ENCODE peak calls at places on chromosomes 3 and 15, in ten cellular contexts. I is fibroblast of lung; F is kidney tubule cell; Y is stromal cell of bone marrow; U is SK-N-SH; D is ACHN; B is amniotic stem cell; W is AG08396; G is activated CD4-positive, alpha-beta T cell treated with anti-CD3 and anti-CD28 coated beads for 1 hour; V is myocyte. K is an unnamed sample.

GRCh38 chr15:66808181-66808824 is 106.3 kb downstream of the SMAD6 start:
- DNase-seq in I (no peak), F (no peak), Y (no peak), U (no peak), D (no peak), B (no peak), W (no peak), G (no peak), V (no peak), K (no peak)

GRCh38 chr3:64278631-64279030 is 53.4 kb upstream of the PRICKLE2 start:
- DNase-seq in I (peak), F (peak), Y (no peak), U (no peak), D (peak), B (no peak), W (no peak), G (no peak), V (no peak), K (no peak)

GRCh38 chr15:35705885-35706590 is 160.1 kb upstream of the DPH6 start:
- DNase-seq in I (peak), F (peak), Y (no peak), U (no peak), D (no peak), B (no peak), W (no peak), G (no peak), V (peak), K (peak)

GRCh38 chr3:69866988-69867720 is 127.9 kb downstream of the MITF start:
- DNase-seq in I (no peak), F (peak), Y (no peak), U (no peak), D (peak), B (no peak), W (no peak), G (no peak), V (no peak), K (no peak)

GRCh38 chr15:99504071-99504822 is 61.5 kb upstream of the MEF2A start:
- DNase-seq in I (no peak), F (no peak), Y (no peak), U (no peak), D (no peak), B (no peak), W (no peak), G (no peak), V (no peak), K (no peak)

GRCh38 chr15:88630798-88631463 is 7.9 kb upstream of the ISG20 start:
- DNase-seq in I (no peak), F (no peak), Y (no peak), U (no peak), D (no peak), B (no peak), W (no peak), G (no peak), V (no peak), K (no peak)

GRCh38 chr3:11059090-11059798 is 66.7 kb downstream of the SLC6A1 start:
- DNase-seq in I (peak), F (peak), Y (peak), U (peak), D (peak), B (peak), W (peak), G (no peak), V (peak), K (peak)

GRCh38 chr15:45638641-45639040 is 3.8 kb downstream of the SQOR start:
- DNase-seq in I (no peak), F (no peak), Y (no peak), U (no peak), D (no peak), B (no peak), W (no peak), G (no peak), V (no peak), K (no peak)

GRCh38 chr3:128353991-128354687 is 112.6 kb downstream of the DNAJB8 start:
- DNase-seq in I (peak), F (peak), Y (no peak), U (no peak), D (no peak), B (no peak), W (peak), G (no peak), V (no peak), K (no peak)

GRCh38 chr3:68919000-68919399 is 13.3 kb downstream of the TAFA4 start:
- DNase-seq in I (peak), F (peak), Y (no peak), U (no peak), D (peak), B (no peak), W (peak), G (no peak), V (peak), K (peak)

GRCh38 chr15:70237626-70238025 is 139.9 kb upstream of the TLE3 start:
- DNase-seq in I (no peak), F (no peak), Y (no peak), U (no peak), D (no peak), B (no peak), W (no peak), G (no peak), V (no peak), K (no peak)

GRCh38 chr3:116139607-116140006 is 305.7 kb downstream of the LSAMP start:
- DNase-seq in I (no peak), F (no peak), Y (no peak), U (no peak), D (no peak), B (no peak), W (no peak), G (no peak), V (no peak), K (peak)

GRCh38 chr3:141360888-141361598 is 7.3 kb upstream of the ZBTB38 start:
- DNase-seq in I (peak), F (peak), Y (peak), U (peak), D (peak), B (peak), W (peak), G (no peak), V (peak), K (peak)

GRCh38 chr15:99070268-99070667 is 34.6 kb upstream of the SYNM start:
- DNase-seq in I (no peak), F (no peak), Y (no peak), U (no peak), D (no peak), B (no peak), W (no peak), G (no peak), V (no peak), K (no peak)

GRCh38 chr15:73737506-73737905 is 15.6 kb downstream of the INSYN1 start:
- DNase-seq in I (no peak), F (no peak), Y (no peak), U (peak), D (no peak), B (no peak), W (no peak), G (no peak), V (no peak), K (no peak)

GRCh38 chr3:126926684-126927404 is 56.1 kb upstream of the PLXNA1 start:
- DNase-seq in I (peak), F (peak), Y (peak), U (no peak), D (peak), B (peak), W (peak), G (no peak), V (peak), K (peak)

GRCh38 chr3:23312866-23313265 is 109.7 kb downstream of the UBE2E2 start:
- DNase-seq in I (peak), F (no peak), Y (no peak), U (no peak), D (no peak), B (no peak), W (no peak), G (no peak), V (peak), K (no peak)

K was measured in COLO829.